ENCODE peak calls at places on chromosomes 4 and X, in six cellular contexts. L is ovary, V is mesenchymal stem cell, K is heart left ventricle, M is pancreas, N is Peyer's patch. E is an unnamed sample. For H3K27me3, the result is how much of the 10 kb centered on the place peaks cover.

GRCh38 chr4:177596035-177596434 is 153.8 kb upstream of the AGA start:
- DNase-seq in L (no peak), V (peak), K (no peak), M (peak), N (no peak), E (peak)

GRCh38 chrX:17456526-17456925 is 81.5 kb downstream of the NHS start:
- DNase-seq in L (no peak), V (no peak), K (no peak), M (no peak), N (no peak), E (no peak)

GRCh38 chrX:48589482-48590162 is 7.7 kb upstream of the WDR13 start:
- DNase-seq in L (no peak), V (no peak), K (no peak), M (peak), N (no peak), E (no peak)

GRCh38 chrX:1075741-1076140 is 136.7 kb downstream of the CRLF2 start:
- DNase-seq in L (no peak), V (no peak), K (no peak), M (no peak), N (no peak), E (no peak)

GRCh38 chrX:132119283-132119682 is 8.5 kb downstream of the FRMD7 start:
- DNase-seq in L (no peak), V (no peak), K (no peak), M (no peak), N (no peak), E (no peak)

GRCh38 chr4:56764775-56765174 is 56.7 kb downstream of the SPINK2 start:
- DNase-seq in L (no peak), V (no peak), K (no peak), M (no peak), N (no peak), E (peak)

GRCh38 chr4:38113136-38113535 is 152.9 kb downstream of the PTTG2 start:
- DNase-seq in L (no peak), V (no peak), K (no peak), M (no peak), N (no peak), E (no peak)

GRCh38 chr4:71229477-71230257 is 109.2 kb upstream of the SLC4A4 start:
- DNase-seq in L (no peak), V (peak), K (peak), M (no peak), N (no peak), E (peak)

GRCh38 chr4:141339966-141340365 is 119.3 kb downstream of the ZNF330 start:
- DNase-seq in L (no peak), V (no peak), K (no peak), M (no peak), N (no peak), E (peak)

GRCh38 chr4:80185787-80186548 is 11.3 kb upstream of the PRDM8 start:
- DNase-seq in L (peak), V (peak), K (no peak), M (no peak), N (no peak), E (no peak)

GRCh38 chr4:80183196-80184052 is 13.9 kb upstream of the PRDM8 start:
- DNase-seq in L (peak), V (no peak), K (peak), M (no peak), N (peak), E (no peak)

GRCh38 chr4:80184053-80184790 is 13.1 kb upstream of the PRDM8 start:
- DNase-seq in L (peak), V (peak), K (peak), M (peak), N (peak), E (peak)

GRCh38 chr4:80186666-80187065 is 10.6 kb upstream of the PRDM8 start:
- DNase-seq in L (no peak), V (no peak), K (no peak), M (no peak), N (no peak), E (no peak)

GRCh38 chr4:80184791-80185756 is 12.2 kb upstream of the PRDM8 start:
- DNase-seq in L (peak), V (peak), K (no peak), M (no peak), N (peak), E (peak)
- H3K27me3 ChIP-seq in L (under half), V (under half), K (under half), M (under half), N (under half), E (under half)

GRCh38 chrX:24993887-24994286 is 21.9 kb downstream of the ARX start:
- DNase-seq in L (no peak), V (no peak), K (no peak), M (no peak), N (no peak), E (no peak)
- H3K27me3 ChIP-seq in L (under half), V (under half), K (under half), M (under half), N (under half), E (under half)

GRCh38 chrX:68994883-68995255 is 166.0 kb downstream of the EFNB1 start:
- DNase-seq in L (no peak), V (no peak), K (no peak), M (no peak), N (no peak), E (no peak)
- H3K27me3 ChIP-seq in L (under half), V (half or more), K (under half), M (under half), N (under half), E (under half)

GRCh38 chrX:124342174-124342867 is 4.0 kb upstream of the SH2D1A start:
- DNase-seq in L (no peak), V (no peak), K (no peak), M (no peak), N (no peak), E (no peak)

GRCh38 chrX:124346064-124346876 is at the start of gene SH2D1A:
- DNase-seq in L (no peak), V (no peak), K (no peak), M (no peak), N (peak), E (no peak)

GRCh38 chrX:124346877-124347241 is 496 bp downstream of the SH2D1A start:
- DNase-seq in L (no peak), V (no peak), K (no peak), M (no peak), N (no peak), E (no peak)

GRCh38 chrX:124343016-124343415 is 3.3 kb upstream of the SH2D1A start:
- DNase-seq in L (no peak), V (no peak), K (no peak), M (no peak), N (no peak), E (no peak)

DNA sequence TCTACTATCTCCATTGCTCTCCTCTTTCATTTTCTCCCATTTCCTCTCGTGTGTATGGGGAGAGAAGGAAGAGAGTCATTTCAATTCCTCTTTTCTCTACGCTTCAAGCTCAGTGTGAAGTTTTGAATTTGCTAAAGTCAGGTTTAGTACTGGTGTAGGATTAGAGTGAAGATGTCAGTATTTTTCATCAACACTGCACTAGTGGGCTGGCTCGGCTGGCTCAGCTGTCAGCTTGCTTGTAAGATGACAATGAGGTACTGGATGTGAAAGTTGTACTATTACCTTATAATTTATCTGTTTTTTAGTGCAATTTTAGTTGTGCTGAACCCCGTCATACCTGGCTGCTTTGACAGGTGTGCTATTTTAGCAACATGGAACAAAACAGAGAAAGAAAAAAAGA is 2.1 kb upstream of the SH2D1A start:
- DNase-seq in L (no peak), V (no peak), K (no peak), M (no peak), N (no peak), E (no peak)
- H3K27me3 ChIP-seq in L (under half), V (under half), K (under half), M (under half), N (under half), E (under half)

GRCh38 chr4:4384837-4385236 is 2.1 kb upstream of the NSG1 start:
- DNase-seq in L (no peak), V (peak), K (no peak), M (no peak), N (no peak), E (peak)
- H3K27me3 ChIP-seq in L (under half), V (half or more), K (under half), M (under half), N (under half), E (under half)

GRCh38 chr4:152047451-152047850 is 286.6 kb upstream of the GATB start:
- DNase-seq in L (no peak), V (no peak), K (no peak), M (no peak), N (no peak), E (no peak)
- H3K27me3 ChIP-seq in L (under half), V (under half), K (under half), M (under half), N (under half), E (under half)

DNA sequence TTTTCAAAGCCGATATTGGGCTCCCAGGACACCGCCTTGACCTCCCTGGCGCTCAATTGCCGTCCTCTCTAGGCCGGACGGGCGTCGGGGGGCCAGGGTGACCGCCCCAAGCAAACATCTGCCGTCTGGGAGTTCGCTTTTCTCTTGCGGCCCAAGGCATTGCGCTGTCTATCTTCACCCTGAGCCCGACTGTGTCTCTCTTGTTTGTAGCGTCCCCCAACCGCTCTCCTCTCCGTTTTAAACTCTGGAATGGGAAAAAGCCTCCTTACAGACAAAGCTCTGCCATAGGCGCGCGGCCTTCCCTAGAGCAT is 551 bp upstream of the ARX start:
- DNase-seq in L (peak), V (no peak), K (no peak), M (no peak), N (no peak), E (no peak)
- H3K27me3 ChIP-seq in L (under half), V (half or more), K (under half), M (under half), N (under half), E (half or more)

E was measured in PC-3.